ENCODE peak calls at places on chromosomes 12 and 14, in eight cellular contexts. J, O, T, F, G, S, V and A are unnamed samples.

GRCh38 chr12:103632554-103633216 is 45.6 kb downstream of the STAB2 start:
- DNase-seq in T (peak; percentile 81), J (peak; percentile 31), S (peak; percentile 56), F (no peak), O (peak; percentile 56), G (peak; percentile 72), V (peak; percentile 39), A (peak; percentile 58)

GRCh38 chr12:125861299-125862281 is 796.4 kb downstream of the AACS start:
- DNase-seq in S (peak; percentile 72), V (no peak), F (peak; percentile 13), J (no peak), T (no peak), O (peak; percentile 77), G (peak; percentile 7), A (peak; percentile 37)

GRCh38 chr12:49762468-49762847 is 21.1 kb downstream of the TMBIM6 start:
- DNase-seq in O (no peak), S (no peak), T (peak; percentile 27), F (no peak), V (no peak), G (no peak), J (peak; percentile 16), A (no peak)

GRCh38 chr12:112559784-112560183 is 141.0 kb downstream of the PTPN11 start:
- DNase-seq in V (no peak), O (no peak), F (no peak), T (peak; percentile 26), G (no peak), J (no peak), S (no peak), A (no peak)

GRCh38 chr14:69327507-69327906 is 67.5 kb downstream of the GALNT16 start:
- DNase-seq in G (peak; percentile 1), F (peak; percentile 4), J (no peak), V (no peak), O (no peak), T (no peak), S (no peak), A (no peak)

GRCh38 chr14:93538411-93538810 is 107.7 kb downstream of the UNC79 start:
- DNase-seq in T (no peak), J (no peak), O (no peak), G (no peak), S (no peak), V (no peak), F (no peak), A (no peak)

GRCh38 chr14:21191809-21192446 is 36.1 kb upstream of the OR5AU1 start:
- DNase-seq in F (peak; percentile 43), V (no peak), J (peak; percentile 68), S (peak; percentile 92), T (peak; percentile 86), G (peak; percentile 85), O (peak; percentile 81), A (peak; percentile 66)

GRCh38 chr14:102251161-102251560 is 53.8 kb downstream of the MOK start:
- DNase-seq in F (no peak), G (no peak), S (no peak), J (no peak), V (no peak), O (no peak), T (no peak), A (no peak)

GRCh38 chr12:69563166-69563762 is 22.0 kb upstream of the CCT2 start:
- DNase-seq in V (no peak), O (no peak), G (no peak), S (no peak), F (no peak), J (no peak), T (no peak), A (no peak)

GRCh38 chr12:109759076-109759420 is 45.4 kb downstream of the FAM222A start:
- DNase-seq in T (no peak), J (no peak), O (peak; percentile 23), F (no peak), V (no peak), S (peak; percentile 22), G (peak; percentile 2), A (peak; percentile 12)

GRCh38 chr14:93536945-93537344 is 106.2 kb downstream of the UNC79 start:
- DNase-seq in S (no peak), T (no peak), O (no peak), J (no peak), G (no peak), V (no peak), F (no peak), A (no peak)

GRCh38 chr14:68358500-68358899 is 434.4 kb downstream of the ZFP36L1 start:
- DNase-seq in S (no peak), T (no peak), V (no peak), F (no peak), G (no peak), O (no peak), J (no peak), A (no peak)

GRCh38 chr14:105163040-105163742 is 5.4 kb downstream of the JAG2 start:
- DNase-seq in T (no peak), V (no peak), F (no peak), O (no peak), J (no peak), G (no peak), S (no peak), A (no peak)

GRCh38 chr12:93911436-93911835 is 234.3 kb downstream of the CRADD start:
- DNase-seq in T (no peak), F (no peak), O (no peak), V (no peak), S (no peak), G (no peak), J (no peak), A (no peak)

GRCh38 chr12:66539451-66539850 is 139.4 kb downstream of the GRIP1 start:
- DNase-seq in G (no peak), V (no peak), T (no peak), J (no peak), F (no peak), S (no peak), O (no peak), A (no peak)

GRCh38 chr12:66537866-66538265 is 141.0 kb downstream of the GRIP1 start:
- DNase-seq in O (no peak), T (no peak), J (no peak), G (no peak), S (no peak), F (no peak), V (no peak), A (no peak)

GRCh38 chr12:66538970-66539369 is 139.9 kb downstream of the GRIP1 start:
- DNase-seq in T (no peak), O (no peak), V (no peak), G (no peak), S (no peak), J (no peak), F (no peak), A (no peak)

DNA sequence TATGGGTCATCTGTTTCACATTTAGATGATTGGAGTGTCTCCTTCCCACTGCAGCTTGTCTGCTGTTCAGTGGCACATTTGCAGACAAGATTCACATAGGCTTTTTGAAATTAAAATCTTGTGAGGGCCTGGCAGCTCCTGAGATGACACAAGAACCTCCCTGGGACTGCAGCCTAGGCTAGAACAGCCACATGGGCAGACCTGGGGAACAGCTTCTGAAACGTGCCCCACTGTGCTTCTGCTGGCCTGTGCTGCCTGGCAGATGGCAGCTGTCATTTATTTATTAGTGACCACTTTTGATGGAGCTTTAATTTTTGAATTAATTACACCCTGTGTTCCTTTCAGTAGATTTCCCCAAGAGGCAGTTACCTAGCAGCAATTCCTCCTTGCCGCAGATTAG is 137.4 kb downstream of the GRIP1 start:
- DNase-seq in O (no peak), V (no peak), F (no peak), J (no peak), T (no peak), S (no peak), G (no peak), A (no peak)
- H3K36me3 ChIP-seq in O (no peaks in the 10 kb centered on the region), V (no peaks in the 10 kb centered on the region), F (no peaks in the 10 kb centered on the region), J (no peaks in the 10 kb centered on the region), T (no peaks in the 10 kb centered on the region), S (no peaks in the 10 kb centered on the region), G (no peaks in the 10 kb centered on the region), A (no peaks in the 10 kb centered on the region)

GRCh38 chr12:114684098-114684869 is at the start of gene TBX3:
- DNase-seq in F (peak; percentile 97), G (peak; percentile 95), V (peak; percentile 97), J (peak; percentile 17), S (peak; percentile 85), O (peak; percentile 97), T (no peak), A (peak; percentile 98)
- TF ChIP-seq CTCF in F (peak; percentile 41), G (peak; percentile 49), V (peak; percentile 71), J (no peak), S (peak; percentile 48), O (peak; percentile 49), T (no peak), A (peak; percentile 77)

GRCh38 chr12:54370218-54370730 is 6.0 kb upstream of the GPR84 start:
- DNase-seq in T (no peak), S (peak; percentile 79), G (peak; percentile 79), O (peak; percentile 92), F (peak; percentile 86), J (no peak), V (peak; percentile 57), A (peak; percentile 74)

GRCh38 chr12:54369597-54370217 is 5.4 kb upstream of the GPR84 start:
- DNase-seq in V (no peak), T (no peak), G (no peak), O (no peak), J (no peak), F (peak; percentile 57), S (no peak), A (no peak)

GRCh38 chr12:54368709-54369596 is 4.7 kb upstream of the GPR84 start:
- DNase-seq in G (peak; percentile 93), J (peak; percentile 92), T (peak; percentile 82), S (peak; percentile 91), F (peak; percentile 93), V (peak; percentile 83), O (peak; percentile 96), A (peak; percentile 92)

GRCh38 chr12:54371328-54372112 is 7.2 kb upstream of the GPR84 start:
- DNase-seq in O (peak; percentile 87), V (no peak), J (no peak), S (no peak), G (no peak), F (peak; percentile 73), T (no peak), A (no peak)

GRCh38 chr12:54368016-54368708 is 3.9 kb upstream of the GPR84 start:
- DNase-seq in O (no peak), V (no peak), F (no peak), S (no peak), J (no peak), T (no peak), G (no peak), A (no peak)
- H3K27ac ChIP-seq in O (no peak overlapping the region), V (no peak overlapping the region), F (peak overlapping the region; percentile 65), S (peak overlapping the region; percentile 37), J (no peak overlapping the region), T (no peak overlapping the region), G (peak overlapping the region; percentile 49), A (no peak overlapping the region)

GRCh38 chr12:95495433-95495832 is 21.5 kb downstream of the METAP2 start:
- DNase-seq in S (no peak), V (no peak), O (no peak), F (no peak), G (no peak), J (no peak), T (no peak), A (no peak)
- H3K36me3 ChIP-seq in S (peaks cover 94% of the 10 kb centered on the region), V (peaks cover 48% of the 10 kb centered on the region), O (peaks cover 89% of the 10 kb centered on the region), F (no peaks in the 10 kb centered on the region), G (no peaks in the 10 kb centered on the region), J (peaks cover 21% of the 10 kb centered on the region), T (peaks cover 13% of the 10 kb centered on the region), A (peaks cover 8% of the 10 kb centered on the region)